ENCODE peak calls at places on chromosomes 7 and 10, in six cellular contexts. V, Q, C, F, A and N are unnamed samples.

GRCh38 chr7:44489955-44490350 is 505 bp downstream of the NUDCD3 start:
- DNase-seq in V (no peak), Q (no peak), C (peak), F (no peak), A (peak), N (no peak)

GRCh38 chr10:19788902-19789301 is 27.3 kb upstream of the PLXDC2 start:
- DNase-seq in V (no peak), Q (no peak), C (no peak), F (peak), A (no peak), N (no peak)

GRCh38 chr7:98521089-98521692 is 95.9 kb upstream of the NPTX2 start:
- DNase-seq in V (no peak), Q (no peak), C (no peak), F (no peak), A (no peak), N (no peak)

GRCh38 chr10:54797636-54798395 is 3.2 kb downstream of the PCDH15 start:
- DNase-seq in V (no peak), Q (no peak), C (no peak), F (no peak), A (no peak), N (no peak)

GRCh38 chr7:4895766-4896165 is 12.2 kb upstream of the RADIL start:
- DNase-seq in V (no peak), Q (no peak), C (no peak), F (no peak), A (no peak), N (no peak)

GRCh38 chr7:78499283-78499682 is 700.7 kb downstream of the PHTF2 start:
- DNase-seq in V (no peak), Q (no peak), C (no peak), F (no peak), A (no peak), N (no peak)

GRCh38 chr10:34584164-34584563 is 230.9 kb downstream of the PARD3 start:
- DNase-seq in V (peak), Q (peak), C (no peak), F (no peak), A (no peak), N (peak)

GRCh38 chr10:10677479-10677878 is 340.2 kb upstream of the CELF2 start:
- DNase-seq in V (peak), Q (no peak), C (no peak), F (peak), A (peak), N (peak)

GRCh38 chr10:63105811-63106755 is 27.0 kb upstream of the NRBF2 start:
- DNase-seq in V (no peak), Q (no peak), C (no peak), F (peak), A (no peak), N (no peak)

GRCh38 chr7:25982684-25983083 is 169.3 kb upstream of the NFE2L3 start:
- DNase-seq in V (no peak), Q (no peak), C (no peak), F (no peak), A (no peak), N (no peak)

GRCh38 chr10:95405655-95406054 is 114.9 kb upstream of the PDLIM1 start:
- DNase-seq in V (no peak), Q (no peak), C (no peak), F (no peak), A (no peak), N (no peak)